ENCODE peak calls at places on chromosomes 6 and 20, in five cellular contexts. One of them, this sample, is unnamed.
A peak's percentile ranks its signal among the peaks of the same experiment; 100 is the strongest.

GRCh38 chr6:142944126-142945066 is 580 bp downstream of the HIVEP2 start:
- DNase-seq in WTC11: peak; percentile 77
- DNase-seq in NCI-H2171: peak; percentile 72
- DNase-seq in IMR-90: peak; percentile 90
- DNase-seq in iPS-NIHi11: peak; percentile 63
- DNase-seq in this sample: peak; percentile 47

GRCh38 chr6:116102856-116103255 is 2.2 kb downstream of the NT5DC1 start:
- DNase-seq in WTC11: no peak
- DNase-seq in IMR-90: no peak
- DNase-seq in NCI-H2171: no peak
- DNase-seq in iPS-NIHi11: no peak
- DNase-seq in this sample: no peak

GRCh38 chr20:13325796-13326340 is 104.8 kb downstream of the ISM1 start:
- DNase-seq in WTC11: no peak
- DNase-seq in NCI-H2171: no peak
- DNase-seq in IMR-90: no peak
- DNase-seq in iPS-NIHi11: no peak
- DNase-seq in this sample: no peak

GRCh38 chr6:21744321-21744720 is 150.8 kb downstream of the SOX4 start:
- DNase-seq in WTC11: no peak
- DNase-seq in NCI-H2171: no peak
- DNase-seq in iPS-NIHi11: no peak
- DNase-seq in IMR-90: no peak
- DNase-seq in this sample: no peak

GRCh38 chr20:20837574-20838021 is 125.2 kb upstream of the RALGAPA2 start:
- DNase-seq in iPS-NIHi11: peak; percentile 73
- DNase-seq in NCI-H2171: peak; percentile 48
- DNase-seq in WTC11: peak; percentile 68
- DNase-seq in IMR-90: peak; percentile 35
- DNase-seq in this sample: peak; percentile 14

GRCh38 chr6:68343901-68344300 is 291.2 kb upstream of the ADGRB3 start:
- DNase-seq in IMR-90: peak; percentile 0
- DNase-seq in WTC11: peak; percentile 64
- DNase-seq in iPS-NIHi11: peak; percentile 66
- DNase-seq in NCI-H2171: peak; percentile 44
- DNase-seq in this sample: peak; percentile 33

GRCh38 chr20:17225891-17226409 is 890 bp upstream of the PCSK2 start:
- DNase-seq in iPS-NIHi11: no peak
- DNase-seq in WTC11: peak; percentile 50
- DNase-seq in IMR-90: no peak
- DNase-seq in NCI-H2171: no peak
- DNase-seq in this sample: no peak

GRCh38 chr6:169075211-169075621 is 178.4 kb downstream of the THBS2 start:
- DNase-seq in WTC11: no peak
- DNase-seq in NCI-H2171: no peak
- DNase-seq in iPS-NIHi11: no peak
- DNase-seq in IMR-90: peak; percentile 89
- DNase-seq in this sample: no peak

GRCh38 chr6:131950767-131951575 is at the start of gene CCN2:
- DNase-seq in NCI-H2171: no peak
- DNase-seq in iPS-NIHi11: peak; percentile 90
- DNase-seq in IMR-90: peak; percentile 100
- DNase-seq in WTC11: peak; percentile 95
- DNase-seq in this sample: no peak

GRCh38 chr6:85484941-85485340 is 35.1 kb downstream of the NT5E start:
- DNase-seq in IMR-90: no peak
- DNase-seq in NCI-H2171: peak; percentile 51
- DNase-seq in iPS-NIHi11: no peak
- DNase-seq in WTC11: no peak
- DNase-seq in this sample: peak; percentile 79

GRCh38 chr6:151914475-151914874 is 107.0 kb downstream of the ESR1 start:
- DNase-seq in IMR-90: no peak
- DNase-seq in WTC11: no peak
- DNase-seq in iPS-NIHi11: no peak
- DNase-seq in NCI-H2171: no peak
- DNase-seq in this sample: no peak

GRCh38 chr6:152110878-152111820 is 303.7 kb downstream of the ESR1 start:
- DNase-seq in NCI-H2171: no peak
- DNase-seq in iPS-NIHi11: no peak
- DNase-seq in WTC11: no peak
- DNase-seq in IMR-90: no peak
- DNase-seq in this sample: no peak

GRCh38 chr6:116229287-116229913 is 24.5 kb downstream of the TSPYL4 start:
- DNase-seq in iPS-NIHi11: peak; percentile 87
- DNase-seq in IMR-90: peak; percentile 91
- DNase-seq in NCI-H2171: no peak
- DNase-seq in WTC11: peak; percentile 95
- DNase-seq in this sample: no peak

This sample was measured in NCI-H1694.